ENCODE peak calls at places on chromosome 10, in four cellular contexts. U, Z, H and M are unnamed samples.

GRCh38 chr10:117830832-117831231 is 215.9 kb downstream of the RAB11FIP2 start:
- DNase-seq in U (no peak), Z (no peak), H (no peak), M (no peak)

GRCh38 chr10:71888623-71889387 is 37.8 kb upstream of the PSAP start:
- DNase-seq in U (no peak), Z (peak), H (peak), M (peak)

GRCh38 chr10:126502481-126502880 is 114.2 kb upstream of the ADAM12 start:
- DNase-seq in U (no peak), Z (no peak), H (no peak), M (no peak)

GRCh38 chr10:18658992-18659783 is at the start of gene ARL5B:
- DNase-seq in U (peak), Z (peak), H (peak), M (peak)

GRCh38 chr10:75469018-75469616 is 37.7 kb downstream of the LRMDA start:
- DNase-seq in U (peak), Z (no peak), H (no peak), M (no peak)

GRCh38 chr10:23338886-23339285 is 5.7 kb downstream of the C10orf67 start:
- DNase-seq in U (no peak), Z (no peak), H (no peak), M (no peak)

GRCh38 chr10:35916791-35917190 is 274.7 kb upstream of the FZD8 start:
- DNase-seq in U (no peak), Z (no peak), H (no peak), M (no peak)

GRCh38 chr10:74047304-74047703 is 49.4 kb downstream of the VCL start:
- DNase-seq in U (no peak), Z (no peak), H (no peak), M (no peak)

GRCh38 chr10:70602665-70603438 is at the start of gene PRF1:
- DNase-seq in U (peak), Z (no peak), H (peak), M (no peak)

GRCh38 chr10:3806603-3807002 is 21.6 kb upstream of the KLF6 start:
- DNase-seq in U (peak), Z (no peak), H (no peak), M (no peak)

GRCh38 chr10:11017575-11018425 is at the start of gene CELF2:
- DNase-seq in U (no peak), Z (peak), H (peak), M (no peak)

GRCh38 chr10:79052311-79053080 is 16.3 kb upstream of the ZMIZ1 start:
- DNase-seq in U (peak), Z (no peak), H (peak), M (no peak)

GRCh38 chr10:79437111-79437814 is 8.2 kb downstream of the ZCCHC24 start:
- DNase-seq in U (no peak), Z (no peak), H (no peak), M (no peak)

GRCh38 chr10:131936756-131937155 is 35.9 kb downstream of the PPP2R2D start:
- DNase-seq in U (no peak), Z (no peak), H (no peak), M (no peak)

GRCh38 chr10:71776528-71776927 is 3.2 kb upstream of the VSIR start:
- DNase-seq in U (no peak), Z (no peak), H (peak), M (no peak)

GRCh38 chr10:120732643-120733313 is 118.4 kb upstream of the WDR11 start:
- DNase-seq in U (no peak), Z (no peak), H (no peak), M (no peak)

GRCh38 chr10:89481662-89482061 is 53.7 kb downstream of the SLC16A12 start:
- DNase-seq in U (no peak), Z (no peak), H (no peak), M (no peak)

GRCh38 chr10:83166344-83166743 is 973.0 kb upstream of the GHITM start:
- DNase-seq in U (no peak), Z (peak), H (no peak), M (no peak)

GRCh38 chr10:80197972-80198591 is 7.3 kb downstream of the ANXA11 start:
- DNase-seq in U (no peak), Z (no peak), H (no peak), M (no peak)

GRCh38 chr10:97031459-97031858 is 154.3 kb downstream of the SLIT1 start:
- DNase-seq in U (no peak), Z (no peak), H (no peak), M (no peak)

GRCh38 chr10:9786576-9786975 is 1231.1 kb upstream of the CELF2 start:
- DNase-seq in U (no peak), Z (no peak), H (no peak), M (no peak)

GRCh38 chr10:31591569-31591968 is 272.6 kb downstream of the ZEB1 start:
- DNase-seq in U (no peak), Z (no peak), H (no peak), M (no peak)

GRCh38 chr10:70410608-70411007 is 6.7 kb downstream of the EIF4EBP2 start:
- DNase-seq in U (no peak), Z (no peak), H (no peak), M (no peak)

GRCh38 chr10:74825033-74825370 is 1.4 kb upstream of the KAT6B start:
- DNase-seq in U (no peak), Z (no peak), H (peak), M (no peak)

GRCh38 chr10:22630229-22631174 is 83.9 kb downstream of the PIP4K2A start:
- DNase-seq in U (no peak), Z (no peak), H (peak), M (no peak)

GRCh38 chr10:123835575-123835974 is 56.0 kb downstream of the CPXM2 start:
- DNase-seq in U (no peak), Z (no peak), H (no peak), M (no peak)

GRCh38 chr10:649798-650690 is 39.4 kb downstream of the DIP2C start:
- DNase-seq in U (peak), Z (no peak), H (no peak), M (no peak)

DNA sequence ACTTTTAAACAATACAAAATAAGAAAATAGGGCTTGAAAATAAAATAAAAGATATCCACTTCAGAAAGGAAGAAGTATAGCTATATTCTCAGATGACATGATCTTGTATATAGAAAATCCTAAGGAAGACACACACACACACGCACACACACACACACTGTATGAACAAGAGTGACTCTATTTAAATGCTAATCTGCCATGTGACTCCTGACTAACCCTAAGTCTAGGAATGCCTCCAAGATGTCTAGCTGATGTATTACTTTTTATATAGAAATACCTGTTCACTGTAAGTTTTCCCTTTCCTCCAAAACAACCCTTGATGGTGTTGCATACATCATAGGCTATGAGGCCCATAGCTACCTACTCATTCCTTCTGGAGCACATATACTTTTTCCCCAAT is 173.1 kb upstream of the LRRTM3 start:
- DNase-seq in U (no peak), Z (no peak), H (no peak), M (no peak)
- TF ChIP-seq FOSL1 in U (no peak), Z (no peak), H (no peak), M (no peak)

GRCh38 chr10:122459586-122460273 is 1.6 kb upstream of the HTRA1 start:
- DNase-seq in U (no peak), Z (no peak), H (no peak), M (no peak)
- TF ChIP-seq FOSL1 in U (no peak), Z (no peak), H (no peak), M (no peak)

GRCh38 chr10:77590344-77591237 is 47.0 kb downstream of the KCNMA1 start:
- DNase-seq in U (no peak), Z (no peak), H (no peak), M (no peak)
- TF ChIP-seq FOSL1 in U (no peak), Z (no peak), H (no peak), M (no peak)

GRCh38 chr10:29649561-29650551 is 15.1 kb upstream of the SVIL start:
- DNase-seq in U (no peak), Z (no peak), H (no peak), M (no peak)
- TF ChIP-seq FOSL1 in U (no peak), Z (no peak), H (no peak), M (no peak)